ENCODE peak calls at places on chromosomes 5 and 9, in six cellular contexts. B is HuH-7.5, K is endothelial cell, T is A172, R is progenitor cell of endocrine pancreas, I is lower leg skin. G is an unnamed sample.

GRCh38 chr9:93601063-93601462 is 24.7 kb downstream of the PHF2 start:
- DNase-seq in B (no peak), K (no peak), T (no peak), R (no peak), I (no peak), G (no peak)

GRCh38 chr9:27412963-27413362 is 111.1 kb upstream of the IFNK start:
- DNase-seq in B (no peak), K (no peak), T (no peak), R (no peak), I (no peak), G (no peak)

GRCh38 chr5:8730194-8730593 is 815.7 kb downstream of the SEMA5A start:
- DNase-seq in B (no peak), K (no peak), T (peak), R (no peak), I (no peak), G (peak)

GRCh38 chr5:172858990-172859811 is 25.1 kb downstream of the ERGIC1 start:
- DNase-seq in B (peak), K (no peak), T (peak), R (no peak), I (no peak), G (no peak)

GRCh38 chr5:116970318-116970717 is 395.7 kb upstream of the SEMA6A start:
- DNase-seq in B (no peak), K (no peak), T (peak), R (no peak), I (no peak), G (no peak)

GRCh38 chr5:38162625-38163024 is 95.7 kb upstream of the EGFLAM start:
- DNase-seq in B (no peak), K (no peak), T (no peak), R (no peak), I (no peak), G (no peak)

GRCh38 chr5:61416010-61416409 is 84.0 kb downstream of the ZSWIM6 start:
- DNase-seq in B (no peak), K (no peak), T (peak), R (no peak), I (no peak), G (no peak)

GRCh38 chr5:76607353-76607871 is 15.8 kb downstream of the F2RL2 start:
- DNase-seq in B (no peak), K (no peak), T (no peak), R (no peak), I (no peak), G (peak)

GRCh38 chr9:16413509-16414016 is 456.9 kb downstream of the BNC2 start:
- DNase-seq in B (peak), K (no peak), T (peak), R (no peak), I (no peak), G (no peak)

GRCh38 chr5:115843444-115844130 is 1.9 kb downstream of the AP3S1 start:
- DNase-seq in B (no peak), K (no peak), T (no peak), R (no peak), I (no peak), G (no peak)

GRCh38 chr9:111952559-111952958 is 55.9 kb downstream of the UGCG start:
- DNase-seq in B (no peak), K (no peak), T (peak), R (no peak), I (no peak), G (no peak)

GRCh38 chr5:180172447-180173197 is 36.4 kb downstream of the RASGEF1C start:
- DNase-seq in B (no peak), K (no peak), T (no peak), R (no peak), I (no peak), G (no peak)

GRCh38 chr5:16675747-16676255 is 59.0 kb upstream of the RETREG1 start:
- DNase-seq in B (no peak), K (no peak), T (no peak), R (no peak), I (no peak), G (no peak)

GRCh38 chr9:124770359-124771020 is 621 bp downstream of the NR6A1 start:
- DNase-seq in B (peak), K (peak), T (no peak), R (no peak), I (no peak), G (no peak)

GRCh38 chr5:3347741-3348140 is 247.9 kb upstream of the IRX1 start:
- DNase-seq in B (no peak), K (no peak), T (no peak), R (no peak), I (peak), G (no peak)

GRCh38 chr9:16320338-16320902 is 550.0 kb downstream of the BNC2 start:
- DNase-seq in B (no peak), K (no peak), T (no peak), R (no peak), I (no peak), G (no peak)

G was measured in astrocyte of the cerebellum.